ENCODE peak calls at places on chromosomes 3 and 15, in five cellular contexts. One of them, this sample, is unnamed.

GRCh38 chr3:58630081-58630709 is 36.4 kb downstream of the FAM3D start:
- DNase-seq in HepG2: peak
- DNase-seq in A549: peak
- DNase-seq in K562: peak
- DNase-seq in H1: peak
- DNase-seq in this sample: peak

GRCh38 chr3:73580343-73580742 is 44.4 kb downstream of the PDZRN3 start:
- DNase-seq in HepG2: no peak
- DNase-seq in A549: no peak
- DNase-seq in K562: no peak
- DNase-seq in H1: no peak
- DNase-seq in this sample: peak

GRCh38 chr3:62567097-62568021 is 194.0 kb upstream of the FEZF2 start:
- DNase-seq in HepG2: peak
- DNase-seq in A549: no peak
- DNase-seq in K562: no peak
- DNase-seq in H1: no peak
- DNase-seq in this sample: peak

GRCh38 chr3:77373619-77374018 is 333.7 kb downstream of the ROBO2 start:
- DNase-seq in HepG2: no peak
- DNase-seq in A549: no peak
- DNase-seq in K562: no peak
- DNase-seq in H1: no peak
- DNase-seq in this sample: no peak

GRCh38 chr3:117963858-117964257 is 1070.8 kb downstream of the IGSF11 start:
- DNase-seq in HepG2: no peak
- DNase-seq in A549: no peak
- DNase-seq in K562: no peak
- DNase-seq in H1: no peak
- DNase-seq in this sample: no peak

GRCh38 chr3:43650345-43650744 is 28.5 kb upstream of the ANO10 start:
- DNase-seq in HepG2: no peak
- DNase-seq in A549: no peak
- DNase-seq in K562: no peak
- DNase-seq in H1: no peak
- DNase-seq in this sample: no peak

GRCh38 chr15:70142322-70143191 is 44.8 kb upstream of the TLE3 start:
- DNase-seq in HepG2: no peak
- DNase-seq in A549: peak
- DNase-seq in K562: no peak
- DNase-seq in H1: no peak
- DNase-seq in this sample: peak

GRCh38 chr15:94858011-94858410 is 626.6 kb downstream of the MCTP2 start:
- DNase-seq in HepG2: no peak
- DNase-seq in A549: no peak
- DNase-seq in K562: no peak
- DNase-seq in H1: no peak
- DNase-seq in this sample: no peak

GRCh38 chr3:66572090-66572632 is 71.3 kb upstream of the LRIG1 start:
- DNase-seq in HepG2: no peak
- DNase-seq in A549: no peak
- DNase-seq in K562: no peak
- DNase-seq in H1: no peak
- DNase-seq in this sample: no peak

GRCh38 chr3:138332472-138333073 is 2.9 kb upstream of the NME9 start:
- DNase-seq in HepG2: peak
- DNase-seq in A549: peak
- DNase-seq in K562: peak
- DNase-seq in H1: no peak
- DNase-seq in this sample: peak

GRCh38 chr3:107458871-107459270 is 63.9 kb upstream of the BBX start:
- DNase-seq in HepG2: no peak
- DNase-seq in A549: peak
- DNase-seq in K562: no peak
- DNase-seq in H1: no peak
- DNase-seq in this sample: no peak

GRCh38 chr15:33915571-33916407 is 52.5 kb upstream of the CHRM5 start:
- DNase-seq in HepG2: peak
- DNase-seq in A549: no peak
- DNase-seq in K562: peak
- DNase-seq in H1: no peak
- DNase-seq in this sample: no peak

GRCh38 chr15:63292241-63292640 is 14.8 kb downstream of the APH1B start:
- DNase-seq in HepG2: no peak
- DNase-seq in A549: no peak
- DNase-seq in K562: no peak
- DNase-seq in H1: no peak
- DNase-seq in this sample: no peak

GRCh38 chr3:171444291-171444690 is 15.9 kb downstream of the TNIK start:
- DNase-seq in HepG2: no peak
- DNase-seq in A549: no peak
- DNase-seq in K562: no peak
- DNase-seq in H1: no peak
- DNase-seq in this sample: no peak

GRCh38 chr3:30538787-30539186 is 67.6 kb upstream of the TGFBR2 start:
- DNase-seq in HepG2: no peak
- DNase-seq in A549: peak
- DNase-seq in K562: no peak
- DNase-seq in H1: no peak
- DNase-seq in this sample: peak

GRCh38 chr15:28935316-28935715 is 49.5 kb downstream of the APBA2 start:
- DNase-seq in HepG2: peak
- DNase-seq in A549: no peak
- DNase-seq in K562: peak
- DNase-seq in H1: no peak
- DNase-seq in this sample: no peak

GRCh38 chr15:36897834-36898233 is 202.5 kb downstream of the MEIS2 start:
- DNase-seq in HepG2: no peak
- DNase-seq in A549: no peak
- DNase-seq in K562: no peak
- DNase-seq in H1: no peak
- DNase-seq in this sample: no peak

GRCh38 chr3:172357850-172358754 is 90.2 kb downstream of the GHSR start:
- DNase-seq in HepG2: no peak
- DNase-seq in A549: no peak
- DNase-seq in K562: no peak
- DNase-seq in H1: no peak
- DNase-seq in this sample: peak

GRCh38 chr3:43790476-43790875 is 99.7 kb downstream of the ABHD5 start:
- DNase-seq in HepG2: no peak
- DNase-seq in A549: no peak
- DNase-seq in K562: no peak
- DNase-seq in H1: no peak
- DNase-seq in this sample: no peak

GRCh38 chr3:152050782-152051405 is 177.5 kb downstream of the SUCNR1 start:
- DNase-seq in HepG2: no peak
- DNase-seq in A549: no peak
- DNase-seq in K562: no peak
- DNase-seq in H1: no peak
- DNase-seq in this sample: peak

DNA sequence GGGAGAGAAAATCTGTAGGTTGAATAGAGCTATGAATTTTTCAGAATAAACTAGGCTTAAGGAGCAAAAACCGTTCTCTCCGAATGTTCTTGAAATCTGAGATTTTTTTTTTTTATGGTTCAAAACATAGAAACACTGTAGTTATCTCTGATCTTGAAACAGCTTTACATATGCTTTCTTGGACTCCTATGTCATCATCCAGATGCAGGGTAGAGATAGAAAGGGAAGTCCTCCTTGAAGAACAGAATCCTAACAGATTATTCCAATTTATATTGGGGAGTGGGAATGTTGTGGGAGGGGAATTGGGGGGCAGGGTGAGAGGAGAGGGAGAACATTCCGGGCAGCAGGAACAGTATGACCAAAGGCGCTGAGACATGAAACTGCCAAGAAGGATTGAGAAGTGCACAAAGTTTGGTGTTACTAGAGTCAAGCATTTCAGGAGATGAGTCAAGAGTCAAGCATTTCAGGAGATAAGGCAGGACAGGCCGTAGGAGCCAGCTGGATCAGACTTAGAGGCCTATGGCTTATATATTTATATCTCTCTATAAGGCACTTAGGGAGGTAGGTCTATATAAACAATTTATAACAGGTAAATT is 21.9 kb upstream of the ST3GAL6 start:
- DNase-seq in HepG2: peak
- DNase-seq in A549: peak
- DNase-seq in K562: no peak
- DNase-seq in H1: no peak
- DNase-seq in this sample: peak
- TF ChIP-seq MAFK in HepG2: no peak
- TF ChIP-seq MAFK in A549: no peak
- TF ChIP-seq MAFK in K562: no peak
- TF ChIP-seq MAFK in H1: no peak
- TF ChIP-seq MAFK in this sample: no peak

DNA sequence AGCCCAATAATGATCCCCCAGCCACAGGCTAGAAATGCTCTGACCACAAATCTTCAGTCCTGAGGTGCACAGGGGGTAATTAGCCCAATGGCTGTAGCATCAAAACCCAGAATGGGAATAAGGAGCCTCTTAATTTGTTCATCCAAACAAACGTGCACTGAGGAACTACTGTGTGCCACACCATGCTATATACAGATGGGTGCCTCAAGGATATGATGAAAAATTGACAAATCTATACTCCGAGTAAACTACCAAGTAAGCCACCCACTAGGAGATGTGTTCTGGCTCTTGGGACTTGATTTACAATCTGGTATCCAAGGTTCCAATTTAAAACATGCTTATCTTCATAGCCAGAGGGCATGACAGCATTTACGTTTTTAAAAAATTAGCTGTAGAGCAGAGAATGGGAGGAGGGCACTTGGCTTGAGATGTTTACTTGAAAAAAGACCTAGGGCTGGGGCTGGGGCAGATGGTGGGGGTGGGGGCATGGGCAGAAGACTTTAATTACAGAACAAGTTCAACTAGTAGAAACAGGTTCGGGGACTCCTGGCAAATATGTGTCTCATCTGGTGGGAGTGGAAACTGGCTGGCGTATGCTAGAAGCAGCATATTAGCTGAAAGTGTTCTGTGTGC is 9.3 kb upstream of the ARHGEF3 start:
- DNase-seq in HepG2: no peak
- DNase-seq in A549: no peak
- DNase-seq in K562: no peak
- DNase-seq in H1: no peak
- DNase-seq in this sample: no peak
- TF ChIP-seq MAFK in HepG2: no peak
- TF ChIP-seq MAFK in A549: no peak
- TF ChIP-seq MAFK in K562: no peak
- TF ChIP-seq MAFK in H1: no peak
- TF ChIP-seq MAFK in this sample: no peak

GRCh38 chr3:194472290-194472920 is 14.4 kb downstream of the ATP13A3 start:
- DNase-seq in HepG2: peak
- DNase-seq in A549: peak
- DNase-seq in K562: peak
- DNase-seq in H1: no peak
- DNase-seq in this sample: peak
- TF ChIP-seq MAFK in HepG2: no peak
- TF ChIP-seq MAFK in A549: no peak
- TF ChIP-seq MAFK in K562: no peak
- TF ChIP-seq MAFK in H1: no peak
- TF ChIP-seq MAFK in this sample: no peak

GRCh38 chr3:190012314-190012782 is 108.3 kb downstream of the P3H2 start:
- DNase-seq in HepG2: peak
- DNase-seq in A549: peak
- DNase-seq in K562: no peak
- DNase-seq in H1: no peak
- DNase-seq in this sample: peak
- TF ChIP-seq MAFK in HepG2: no peak
- TF ChIP-seq MAFK in A549: no peak
- TF ChIP-seq MAFK in K562: no peak
- TF ChIP-seq MAFK in H1: no peak
- TF ChIP-seq MAFK in this sample: no peak

GRCh38 chr3:193078996-193079731 is 161.5 kb upstream of the MB21D2 start:
- DNase-seq in HepG2: no peak
- DNase-seq in A549: no peak
- DNase-seq in K562: no peak
- DNase-seq in H1: no peak
- DNase-seq in this sample: no peak

GRCh38 chr3:193085655-193086054 is 155.4 kb upstream of the PLAAT1 start:
- DNase-seq in HepG2: no peak
- DNase-seq in A549: no peak
- DNase-seq in K562: no peak
- DNase-seq in H1: no peak
- DNase-seq in this sample: no peak

GRCh38 chr3:193086688-193087087 is 154.3 kb upstream of the PLAAT1 start:
- DNase-seq in HepG2: no peak
- DNase-seq in A549: no peak
- DNase-seq in K562: no peak
- DNase-seq in H1: no peak
- DNase-seq in this sample: no peak

DNA sequence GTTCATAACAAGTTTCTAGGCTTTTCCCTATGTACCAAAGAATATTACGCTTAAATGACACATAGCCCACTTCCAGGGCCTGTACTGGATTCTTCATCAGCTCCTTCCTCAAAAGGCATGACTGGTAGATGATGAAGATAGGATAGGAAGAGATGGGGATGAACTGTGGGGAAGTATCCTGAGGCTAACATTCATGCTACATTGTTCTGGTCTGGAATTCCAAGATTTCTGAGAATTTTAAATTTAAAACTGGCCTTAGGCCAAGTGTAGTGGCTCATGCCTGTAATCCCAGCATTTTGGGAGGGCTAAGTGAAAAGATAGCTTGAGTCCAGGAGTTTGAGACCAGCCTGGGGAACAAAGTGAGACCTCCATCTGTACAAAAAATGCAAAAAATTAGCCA is 160.2 kb upstream of the PLAAT1 start:
- DNase-seq in HepG2: no peak
- DNase-seq in A549: no peak
- DNase-seq in K562: no peak
- DNase-seq in H1: no peak
- DNase-seq in this sample: no peak
- TF ChIP-seq MAFK in HepG2: no peak
- TF ChIP-seq MAFK in A549: no peak
- TF ChIP-seq MAFK in K562: no peak
- TF ChIP-seq MAFK in H1: no peak
- TF ChIP-seq MAFK in this sample: no peak

DNA sequence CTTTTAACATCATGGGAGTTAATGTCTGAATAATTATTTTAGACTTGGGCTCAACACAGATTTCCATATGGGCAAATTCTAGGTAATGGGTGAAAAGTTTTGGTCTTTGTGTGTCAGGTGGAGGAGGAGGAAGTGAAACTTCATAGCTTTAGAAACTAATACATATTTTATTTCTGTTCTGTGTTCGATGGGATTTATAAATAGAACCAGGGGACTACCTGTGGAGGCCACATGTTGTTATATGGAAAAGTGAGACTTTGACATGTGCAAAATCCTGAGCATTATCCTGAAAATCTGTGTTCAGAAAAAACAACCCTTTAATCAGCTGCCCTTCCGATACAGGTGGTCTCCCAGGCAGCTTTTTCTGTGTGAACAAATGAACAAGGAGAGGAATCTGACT is 209.5 kb downstream of the SOX2 start:
- DNase-seq in HepG2: no peak
- DNase-seq in A549: no peak
- DNase-seq in K562: no peak
- DNase-seq in H1: no peak
- DNase-seq in this sample: no peak
- TF ChIP-seq MAFK in HepG2: no peak
- TF ChIP-seq MAFK in A549: no peak
- TF ChIP-seq MAFK in K562: no peak
- TF ChIP-seq MAFK in H1: no peak
- TF ChIP-seq MAFK in this sample: no peak